ENCODE peak calls at places on chromosomes 11 and 22, in six cellular contexts. V is SJSA1, F is fibroblast of lung, L is K562, O is colonic mucosa, P is foreskin keratinocyte. J is an unnamed sample.

GRCh38 chr22:49820984-49821383 is 6.7 kb downstream of the BRD1 start:
- DNase-seq in O (no peak), P (no peak), F (no peak), V (no peak), L (no peak), J (no peak)

GRCh38 chr11:11391796-11392195 is 38.7 kb upstream of the CSNK2A3 start:
- DNase-seq in L (no peak), P (peak; percentile 54), V (peak; percentile 60), O (peak; percentile 56), F (peak; percentile 90), J (peak; percentile 82)

GRCh38 chr22:19687561-19688300 is 26.6 kb upstream of the SEPTIN5 start:
- DNase-seq in V (no peak), P (no peak), F (no peak), L (peak; percentile 60), O (no peak), J (no peak)

GRCh38 chr11:61119055-61119454 is 16.8 kb downstream of the CD5 start:
- DNase-seq in O (no peak), L (no peak), P (no peak), V (no peak), F (no peak), J (no peak)

GRCh38 chr11:512895-513595 is 6.0 kb upstream of the RNH1 start:
- DNase-seq in O (no peak), F (no peak), V (no peak), L (no peak), P (no peak), J (no peak)

GRCh38 chr22:38221407-38221806 is 19.6 kb downstream of the MAFF start:
- DNase-seq in P (no peak), F (no peak), O (no peak), L (no peak), V (no peak), J (no peak)

GRCh38 chr11:103609117-103610066 is 427.0 kb upstream of the DDI1 start:
- DNase-seq in P (peak; percentile 87), O (no peak), V (peak; percentile 77), F (peak; percentile 97), L (no peak), J (peak; percentile 94)

GRCh38 chr22:23259916-23260644 is 79.8 kb downstream of the BCR start:
- DNase-seq in F (no peak), L (peak; percentile 71), V (no peak), P (no peak), O (no peak), J (no peak)

GRCh38 chr11:57568330-57568766 is 876 bp upstream of the UBE2L6 start:
- DNase-seq in F (peak; percentile 51), L (no peak), P (peak; percentile 37), V (no peak), O (peak; percentile 91), J (no peak)

GRCh38 chr11:91694331-91694730 is 530.3 kb upstream of the FAT3 start:
- DNase-seq in F (no peak), V (no peak), P (no peak), L (no peak), O (no peak), J (no peak)

GRCh38 chr11:118604566-118604965 is 2.8 kb upstream of the PHLDB1 start:
- DNase-seq in O (no peak), F (no peak), P (no peak), V (no peak), L (peak; percentile 26), J (no peak)

GRCh38 chr11:98601181-98601773 is 419.5 kb upstream of the CNTN5 start:
- DNase-seq in F (no peak), V (no peak), O (no peak), P (no peak), L (no peak), J (no peak)

GRCh38 chr11:9753031-9753430 is 89.2 kb downstream of the SWAP70 start:
- DNase-seq in P (no peak), L (no peak), O (no peak), V (peak; percentile 73), F (peak; percentile 89), J (peak; percentile 61)

GRCh38 chr11:77421041-77421723 is 52.7 kb downstream of the PAK1 start:
- DNase-seq in F (no peak), L (no peak), P (no peak), O (no peak), V (no peak), J (no peak)

GRCh38 chr22:22888509-22889353 is 1.1 kb downstream of the IGLL5 start:
- DNase-seq in F (no peak), O (no peak), V (peak; percentile 30), P (no peak), L (peak; percentile 57), J (no peak)

GRCh38 chr11:112241486-112241885 is 15.3 kb downstream of the PTS start:
- DNase-seq in F (peak; percentile 95), L (no peak), V (peak; percentile 45), O (no peak), P (no peak), J (no peak)

GRCh38 chr11:104892723-104893511 is 5.3 kb downstream of the CASP12 start:
- DNase-seq in F (peak; percentile 63), L (no peak), V (no peak), P (no peak), O (no peak), J (no peak)

GRCh38 chr11:103903621-103904323 is 132.7 kb upstream of the DDI1 start:
- DNase-seq in O (no peak), L (no peak), V (no peak), P (no peak), F (no peak), J (no peak)

GRCh38 chr11:16338397-16338796 is 17.9 kb downstream of the SOX6 start:
- DNase-seq in V (no peak), P (no peak), F (peak; percentile 14), L (no peak), O (no peak), J (no peak)

GRCh38 chr22:22791438-22792181 is 96.0 kb upstream of the IGLL5 start:
- DNase-seq in V (no peak), P (no peak), F (no peak), O (no peak), L (no peak), J (no peak)

GRCh38 chr11:15309296-15309695 is 194.6 kb downstream of the INSC start:
- DNase-seq in F (no peak), O (no peak), V (no peak), L (no peak), P (no peak), J (no peak)

GRCh38 chr22:45170001-45170466 is 6.3 kb downstream of the NUP50 start:
- DNase-seq in P (no peak), F (peak; percentile 46), V (no peak), L (peak; percentile 39), O (no peak), J (no peak)

GRCh38 chr11:113505541-113506375 is 30.6 kb upstream of the DRD2 start:
- DNase-seq in P (peak; percentile 79), V (no peak), O (no peak), F (peak; percentile 85), L (no peak), J (peak; percentile 85)

GRCh38 chr11:1545432-1545831 is 26.6 kb downstream of the DUSP8 start:
- DNase-seq in L (no peak), P (no peak), F (no peak), V (no peak), O (no peak), J (no peak)

GRCh38 chr11:1546536-1547466 is 25.3 kb downstream of the DUSP8 start:
- DNase-seq in O (peak; percentile 61), F (peak; percentile 23), P (no peak), L (peak; percentile 90), V (no peak), J (no peak)

GRCh38 chr11:1543606-1544263 is 28.3 kb downstream of the DUSP8 start:
- DNase-seq in O (no peak), L (no peak), P (no peak), V (no peak), F (no peak), J (no peak)

GRCh38 chr11:1546077-1546535 is 26.0 kb downstream of the DUSP8 start:
- DNase-seq in L (no peak), F (no peak), P (no peak), O (peak; percentile 77), V (no peak), J (no peak)

GRCh38 chr11:1544536-1544935 is 27.5 kb downstream of the DUSP8 start:
- DNase-seq in V (no peak), L (no peak), O (no peak), P (no peak), F (no peak), J (no peak)
- H3K27me3 ChIP-seq in V (peaks cover 18% of the 10 kb centered on the region), L (no peaks in the 10 kb centered on the region), O (peaks cover 10% of the 10 kb centered on the region), P (peaks cover 60% of the 10 kb centered on the region), F (peaks cover 13% of the 10 kb centered on the region), J (peaks cover 65% of the 10 kb centered on the region)

GRCh38 chr11:47960015-47960414 is 20.3 kb upstream of the PTPRJ start:
- DNase-seq in V (no peak), L (no peak), P (no peak), O (no peak), F (no peak), J (no peak)
- H3K27me3 ChIP-seq in V (no peaks in the 10 kb centered on the region), L (no peaks in the 10 kb centered on the region), P (no peaks in the 10 kb centered on the region), O (no peaks in the 10 kb centered on the region), F (no peaks in the 10 kb centered on the region), J (no peaks in the 10 kb centered on the region)

GRCh38 chr11:69983571-69983877 is 94.6 kb upstream of the ANO1 start:
- DNase-seq in V (no peak), O (no peak), L (no peak), F (no peak), P (no peak), J (no peak)

GRCh38 chr11:69983897-69984438 is 94.1 kb upstream of the ANO1 start:
- DNase-seq in V (no peak), P (no peak), F (no peak), L (no peak), O (no peak), J (no peak)

GRCh38 chr11:69985654-69986420 is 92.3 kb upstream of the ANO1 start:
- DNase-seq in L (peak; percentile 89), F (no peak), O (no peak), V (no peak), P (no peak), J (no peak)

GRCh38 chr11:69985331-69985653 is 92.8 kb upstream of the ANO1 start:
- DNase-seq in L (no peak), O (no peak), F (no peak), P (no peak), V (no peak), J (no peak)

GRCh38 chr11:69984457-69985261 is 93.5 kb upstream of the ANO1 start:
- DNase-seq in F (peak; percentile 19), P (no peak), V (no peak), O (no peak), L (no peak), J (no peak)
- H3K27me3 ChIP-seq in F (peaks cover 19% of the 10 kb centered on the region), P (peaks cover 47% of the 10 kb centered on the region), V (peaks cover 37% of the 10 kb centered on the region), O (peaks cover 22% of the 10 kb centered on the region), L (peaks cover 6% of the 10 kb centered on the region), J (peaks cover 51% of the 10 kb centered on the region)

DNA sequence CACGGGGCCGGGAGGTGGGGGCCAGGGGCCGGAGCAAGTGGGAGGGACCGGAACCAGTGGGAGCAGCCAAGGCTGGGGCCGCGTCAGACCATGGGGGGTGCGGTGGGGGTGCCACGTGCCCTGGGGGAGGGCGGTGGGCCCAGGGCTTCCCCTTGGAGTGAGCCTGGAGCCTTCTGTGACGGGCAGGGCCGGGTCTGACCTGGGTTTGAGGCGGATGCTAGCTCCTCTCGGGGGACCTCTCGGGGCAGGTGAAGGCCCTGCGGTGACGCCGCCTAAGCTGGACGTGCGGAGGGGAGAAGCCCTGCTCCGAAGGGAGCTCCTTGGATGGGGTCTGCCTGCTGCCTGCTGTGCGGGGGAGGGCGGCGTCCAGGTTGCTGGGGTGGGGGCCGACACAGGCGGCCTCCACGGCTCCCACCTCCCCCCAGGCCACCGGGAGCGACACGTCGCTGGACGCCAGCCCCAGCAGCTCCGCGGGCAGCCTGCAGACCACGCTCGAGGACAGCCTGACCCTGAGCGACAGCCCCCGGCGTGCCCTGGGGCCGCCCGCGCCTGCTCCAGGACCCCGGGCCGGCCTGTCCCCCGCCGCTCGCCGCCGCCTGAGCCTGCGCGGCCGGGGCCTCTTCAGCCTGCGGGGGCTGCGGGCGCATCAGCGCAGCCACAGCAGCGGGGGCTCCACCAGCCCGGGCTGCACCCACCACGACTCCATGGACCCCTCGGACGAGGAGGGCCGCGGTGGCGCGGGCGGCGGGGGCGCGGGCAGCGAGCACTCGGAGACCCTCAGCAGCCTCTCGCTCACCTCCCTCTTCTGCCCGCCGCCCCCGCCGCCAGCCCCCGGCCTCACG is 115.0 kb downstream of the CACNA1I start:
- DNase-seq in L (no peak), O (no peak), F (no peak), V (no peak), P (no peak), J (no peak)
- H3K27me3 ChIP-seq in L (no peaks in the 10 kb centered on the region), O (peaks cover 11% of the 10 kb centered on the region), F (peaks cover 10% of the 10 kb centered on the region), V (peaks cover 17% of the 10 kb centered on the region), P (peaks cover 40% of the 10 kb centered on the region), J (peaks cover 62% of the 10 kb centered on the region)